ENCODE peak calls at places on chromosomes 7 and 10, in five cellular contexts. L is prostate gland, P is body of pancreas, G is pancreas, D is fibroblast of lung. Q is an unnamed sample.

GRCh38 chr7:44280993-44281721 is 44.2 kb downstream of the CAMK2B start:
- DNase-seq in L (no peak), P (no peak), G (peak; percentile 12), D (no peak), Q (no peak)

GRCh38 chr10:92886334-92886961 is 38.1 kb downstream of the EXOC6 start:
- DNase-seq in L (no peak), P (no peak), G (no peak), D (no peak), Q (no peak)

GRCh38 chr10:131748191-131748590 is 152.6 kb upstream of the PPP2R2D start:
- DNase-seq in L (no peak), P (no peak), G (no peak), D (no peak), Q (no peak)

GRCh38 chr10:110620108-110620719 is 23.9 kb upstream of the RBM20 start:
- DNase-seq in L (no peak), P (no peak), G (no peak), D (no peak), Q (no peak)

GRCh38 chr10:114208351-114208750 is 29.2 kb downstream of the TDRD1 start:
- DNase-seq in L (no peak), P (no peak), G (no peak), D (no peak), Q (no peak)

GRCh38 chr7:27615420-27616185 is 47.1 kb downstream of the HIBADH start:
- DNase-seq in L (no peak), P (no peak), G (no peak), D (no peak), Q (no peak)

GRCh38 chr10:72261323-72262018 is 12.3 kb upstream of the DDIT4 start:
- DNase-seq in L (no peak), P (no peak), G (no peak), D (no peak), Q (no peak)

GRCh38 chr10:11164806-11165590 is 147.3 kb downstream of the CELF2 start:
- DNase-seq in L (peak; percentile 34), P (no peak), G (peak; percentile 39), D (peak; percentile 91), Q (peak; percentile 75)

GRCh38 chr10:13515467-13515866 is 13.3 kb downstream of the BEND7 start:
- DNase-seq in L (no peak), P (no peak), G (no peak), D (no peak), Q (no peak)

GRCh38 chr10:29157321-29157720 is 131.5 kb upstream of the LYZL1 start:
- DNase-seq in L (no peak), P (no peak), G (no peak), D (no peak), Q (no peak)

GRCh38 chr7:139065323-139065722 is 29.5 kb upstream of the ZC3HAV1L start:
- DNase-seq in L (no peak), P (no peak), G (no peak), D (peak; percentile 22), Q (no peak)

GRCh38 chr7:94657771-94658693 is 2.1 kb upstream of the SGCE start:
- DNase-seq in L (peak; percentile 94), P (peak; percentile 97), G (peak; percentile 96), D (peak; percentile 93), Q (peak; percentile 82)

GRCh38 chr7:130299909-130300308 is 6.9 kb downstream of the CPA4 start:
- DNase-seq in L (no peak), P (no peak), G (no peak), D (no peak), Q (no peak)

GRCh38 chr10:112559328-112559727 is 112.3 kb downstream of the VTI1A start:
- DNase-seq in L (no peak), P (no peak), G (no peak), D (no peak), Q (no peak)

GRCh38 chr10:33506838-33507661 is 172.6 kb upstream of the NRP1 start:
- DNase-seq in L (no peak), P (no peak), G (no peak), D (peak; percentile 60), Q (no peak)

GRCh38 chr7:158094046-158094445 is 493.6 kb downstream of the PTPRN2 start:
- DNase-seq in L (no peak), P (no peak), G (no peak), D (no peak), Q (no peak)

GRCh38 chr10:92180326-92180881 is 110.5 kb downstream of the CPEB3 start:
- DNase-seq in L (no peak), P (no peak), G (no peak), D (no peak), Q (no peak)

GRCh38 chr7:1662101-1662500 is 8.0 kb upstream of the ELFN1 start:
- DNase-seq in L (no peak), P (no peak), G (no peak), D (no peak), Q (no peak)

GRCh38 chr10:94123253-94123995 is 129.7 kb downstream of the PLCE1 start:
- DNase-seq in L (no peak), P (no peak), G (no peak), D (peak; percentile 74), Q (peak; percentile 83)

GRCh38 chr10:119302591-119303253 is 95.4 kb downstream of the GRK5 start:
- DNase-seq in L (no peak), P (peak; percentile 54), G (peak; percentile 68), D (no peak), Q (no peak)

GRCh38 chr7:41508755-41509154 is 194.1 kb downstream of the INHBA start:
- DNase-seq in L (no peak), P (no peak), G (no peak), D (no peak), Q (no peak)

GRCh38 chr10:72953687-72954086 is 919 bp downstream of the PLA2G12B start:
- DNase-seq in L (no peak), P (no peak), G (no peak), D (no peak), Q (no peak)

GRCh38 chr7:67105382-67105781 is 108.7 kb downstream of the TYW1 start:
- DNase-seq in L (no peak), P (no peak), G (no peak), D (no peak), Q (no peak)

GRCh38 chr7:114979803-114980507 is 58.1 kb downstream of the MDFIC start:
- DNase-seq in L (no peak), P (no peak), G (no peak), D (no peak), Q (no peak)

GRCh38 chr7:2030475-2031456 is 202.0 kb downstream of the MAD1L1 start:
- DNase-seq in L (no peak), P (no peak), G (no peak), D (no peak), Q (no peak)

GRCh38 chr10:124012066-124012465 is 81.3 kb downstream of the CHST15 start:
- DNase-seq in L (no peak), P (no peak), G (no peak), D (no peak), Q (no peak)

DNA sequence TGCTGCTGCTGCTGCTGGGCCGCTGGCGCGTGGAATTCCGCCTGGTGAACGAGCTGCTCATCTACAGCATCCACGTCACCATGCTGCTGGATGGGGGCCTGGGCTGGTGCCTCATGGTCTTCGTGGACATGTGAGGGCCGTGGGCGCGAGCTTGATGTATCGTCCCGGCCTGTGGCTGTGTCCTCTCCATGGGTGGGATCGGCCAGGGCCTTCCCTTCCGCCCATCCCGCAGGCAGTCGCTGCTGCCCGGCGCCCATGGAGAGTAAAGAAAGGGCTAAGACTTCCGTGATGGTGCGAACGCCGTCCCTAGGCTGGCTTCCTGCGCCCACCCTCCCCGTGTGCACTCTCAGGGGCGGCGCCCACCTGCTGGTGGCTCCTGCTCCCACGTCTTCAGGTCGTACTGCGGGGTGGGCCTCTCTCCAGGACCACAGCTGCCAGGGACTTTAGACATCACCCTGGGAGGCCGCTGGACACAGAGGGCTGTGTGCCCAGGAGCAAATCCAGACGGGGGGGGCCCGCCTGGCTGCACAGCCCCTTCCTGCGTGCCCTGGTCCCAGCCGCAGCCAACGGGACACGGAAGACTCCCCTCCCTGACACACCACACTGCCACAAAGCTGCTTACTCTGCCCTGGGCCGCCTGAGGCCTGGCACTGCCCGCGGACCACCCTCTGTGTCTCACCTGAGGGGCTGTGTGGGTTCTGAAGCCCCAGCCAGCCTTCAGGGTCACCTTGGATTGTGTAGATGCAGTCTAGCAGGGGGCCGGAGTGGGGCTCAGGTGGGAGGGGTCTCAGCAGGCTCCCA is 167.5 kb downstream of the SEPTIN7 start:
- DNase-seq in L (no peak), P (no peak), G (no peak), D (no peak), Q (no peak)
- H3K27ac ChIP-seq in L (no peak overlapping the region), P (no peak overlapping the region), G (no peak overlapping the region), D (no peak overlapping the region), Q (no peak overlapping the region)

GRCh38 chr7:13656330-13656729 is 333.1 kb downstream of the ETV1 start:
- DNase-seq in L (no peak), P (no peak), G (no peak), D (no peak), Q (no peak)

GRCh38 chr7:13651167-13651566 is 338.3 kb downstream of the ETV1 start:
- DNase-seq in L (no peak), P (no peak), G (no peak), D (peak; percentile 11), Q (no peak)
- TF ChIP-seq CTCF in L (no peak), P (no peak), G (no peak), D (no peak), Q (no peak)

GRCh38 chr10:43350686-43351085 is 20.8 kb upstream of the FXYD4 start:
- DNase-seq in L (no peak), P (no peak), G (no peak), D (no peak), Q (no peak)
- H3K27ac ChIP-seq in L (no peak overlapping the region), P (no peak overlapping the region), G (no peak overlapping the region), D (no peak overlapping the region), Q (no peak overlapping the region)

DNA sequence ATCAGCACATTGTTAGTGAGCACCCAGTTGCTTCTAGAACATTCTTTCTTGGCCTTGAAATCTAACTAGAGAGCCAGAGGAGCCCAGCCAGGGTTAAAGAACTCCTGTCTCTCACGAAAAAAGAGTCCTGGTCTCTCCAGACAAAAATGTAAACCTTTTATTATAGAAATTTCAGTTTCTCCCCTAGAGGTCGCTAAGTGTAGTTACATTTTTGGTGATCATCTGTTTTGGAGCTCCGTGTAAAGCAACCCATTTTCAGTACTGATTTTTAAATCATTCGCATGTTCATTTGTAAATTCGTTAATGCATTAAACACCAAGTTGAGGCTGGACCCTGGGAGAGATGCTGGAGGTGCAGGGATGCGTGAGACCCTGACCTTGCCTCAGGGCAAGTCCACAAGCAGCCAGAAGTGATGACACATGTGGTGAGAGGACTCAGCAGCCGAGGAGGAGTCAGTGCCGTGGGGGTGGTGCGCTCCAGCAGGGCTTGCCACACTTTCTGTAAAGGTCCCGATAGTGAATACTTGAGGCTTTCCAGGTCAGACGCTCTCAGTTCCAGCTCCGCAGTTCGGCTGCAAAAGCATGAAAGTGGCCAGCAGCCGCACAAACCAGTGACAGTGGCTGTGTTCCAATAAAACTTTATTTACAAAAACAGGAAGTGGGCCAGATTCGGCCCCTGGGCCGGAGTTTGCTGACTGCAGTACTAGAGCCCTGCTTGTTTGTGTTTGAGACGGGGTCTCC is 578.6 kb upstream of the FOXK1 start:
- DNase-seq in L (no peak), P (no peak), G (no peak), D (peak; percentile 21), Q (peak; percentile 72)
- TF ChIP-seq CTCF in L (no peak), P (no peak), G (no peak), D (peak; percentile 25), Q (peak; percentile 41)

Q was measured in RWPE1.